ENCODE peak calls at places on chromosomes 11 and 22, in six cellular contexts. One of them, this sample, is unnamed.
A peak's percentile ranks its signal among the peaks of the same experiment; 100 is the strongest.

GRCh38 chr11:115164774-115165173 is 339.4 kb downstream of the CADM1 start:
- DNase-seq in M059J: no peak
- DNase-seq in fibroblast of mammary gland: no peak
- DNase-seq in skeletal muscle cell: no peak
- DNase-seq in Kasumi-1: no peak
- DNase-seq in LoVo: no peak
- DNase-seq in this sample: no peak

GRCh38 chr11:65787649-65788622 is 1.1 kb downstream of the OVOL1 start:
- DNase-seq in M059J: no peak
- DNase-seq in fibroblast of mammary gland: no peak
- DNase-seq in skeletal muscle cell: no peak
- DNase-seq in Kasumi-1: no peak
- DNase-seq in LoVo: no peak
- DNase-seq in this sample: no peak

GRCh38 chr22:48332438-48333322 is 1495.0 kb downstream of the BRD1 start:
- DNase-seq in M059J: no peak
- DNase-seq in fibroblast of mammary gland: no peak
- DNase-seq in skeletal muscle cell: no peak
- DNase-seq in Kasumi-1: no peak
- DNase-seq in LoVo: no peak
- DNase-seq in this sample: no peak

GRCh38 chr11:61361237-61361636 is 445 bp downstream of the CYB561A3 start:
- DNase-seq in M059J: no peak
- DNase-seq in fibroblast of mammary gland: no peak
- DNase-seq in skeletal muscle cell: no peak
- DNase-seq in Kasumi-1: no peak
- DNase-seq in LoVo: no peak
- DNase-seq in this sample: no peak

GRCh38 chr22:33971561-33971961 is 51.3 kb upstream of the LARGE1 start:
- DNase-seq in M059J: peak; percentile 2
- DNase-seq in fibroblast of mammary gland: no peak
- DNase-seq in skeletal muscle cell: no peak
- DNase-seq in Kasumi-1: no peak
- DNase-seq in LoVo: no peak
- DNase-seq in this sample: peak; percentile 90

GRCh38 chr11:75262436-75262835 is 21.9 kb downstream of the TPBGL start:
- DNase-seq in M059J: no peak
- DNase-seq in fibroblast of mammary gland: no peak
- DNase-seq in skeletal muscle cell: no peak
- DNase-seq in Kasumi-1: no peak
- DNase-seq in LoVo: no peak
- DNase-seq in this sample: no peak

GRCh38 chr11:67416416-67417335 is 1.2 kb downstream of the CARNS1 start:
- DNase-seq in M059J: peak; percentile 40
- DNase-seq in fibroblast of mammary gland: no peak
- DNase-seq in skeletal muscle cell: no peak
- DNase-seq in Kasumi-1: no peak
- DNase-seq in LoVo: no peak
- DNase-seq in this sample: no peak

GRCh38 chr11:35323076-35323868 is 96.1 kb downstream of the SLC1A2 start:
- DNase-seq in M059J: peak; percentile 53
- DNase-seq in fibroblast of mammary gland: peak; percentile 49
- DNase-seq in skeletal muscle cell: no peak
- DNase-seq in Kasumi-1: no peak
- DNase-seq in LoVo: no peak
- DNase-seq in this sample: peak; percentile 11

GRCh38 chr11:69696749-69697488 is 6.9 kb downstream of the FGF19 start:
- DNase-seq in M059J: no peak
- DNase-seq in fibroblast of mammary gland: no peak
- DNase-seq in skeletal muscle cell: no peak
- DNase-seq in Kasumi-1: no peak
- DNase-seq in LoVo: no peak
- DNase-seq in this sample: no peak

GRCh38 chr22:45742866-45743450 is 71.3 kb downstream of the ATXN10 start:
- DNase-seq in M059J: peak; percentile 59
- DNase-seq in fibroblast of mammary gland: peak; percentile 77
- DNase-seq in skeletal muscle cell: peak; percentile 54
- DNase-seq in Kasumi-1: peak; percentile 24
- DNase-seq in LoVo: no peak
- DNase-seq in this sample: peak; percentile 16

GRCh38 chr22:30990675-30991074 is 21.6 kb downstream of the TUG1 start:
- DNase-seq in M059J: no peak
- DNase-seq in fibroblast of mammary gland: no peak
- DNase-seq in skeletal muscle cell: no peak
- DNase-seq in Kasumi-1: no peak
- DNase-seq in LoVo: no peak
- DNase-seq in this sample: no peak

GRCh38 chr22:32457031-32457430 is 7.2 kb downstream of the BPIFC start:
- DNase-seq in M059J: no peak
- DNase-seq in fibroblast of mammary gland: peak; percentile 40
- DNase-seq in skeletal muscle cell: peak; percentile 9
- DNase-seq in Kasumi-1: no peak
- DNase-seq in LoVo: no peak
- DNase-seq in this sample: peak; percentile 53

GRCh38 chr11:12827929-12828812 is 153.9 kb downstream of the TEAD1 start:
- DNase-seq in M059J: peak; percentile 82
- DNase-seq in fibroblast of mammary gland: peak; percentile 81
- DNase-seq in skeletal muscle cell: no peak
- DNase-seq in Kasumi-1: no peak
- DNase-seq in LoVo: peak; percentile 33
- DNase-seq in this sample: peak; percentile 77

GRCh38 chr11:1744137-1744878 is 6.1 kb downstream of the IFITM10 start:
- DNase-seq in M059J: peak; percentile 21
- DNase-seq in fibroblast of mammary gland: peak; percentile 54
- DNase-seq in skeletal muscle cell: no peak
- DNase-seq in Kasumi-1: no peak
- DNase-seq in LoVo: no peak
- DNase-seq in this sample: no peak